ENCODE peak calls at places on chromosome 17, in four cellular contexts. B is GM23248, N is MM.1S, S is neural progenitor cell. Q is an unnamed sample.

GRCh38 chr17:64406321-64407200 is 15.9 kb upstream of the PECAM1 start:
- DNase-seq in N (peak; percentile 15), S (peak; percentile 33), B (peak; percentile 42), Q (peak; percentile 88)

GRCh38 chr17:39529455-39529854 is 68.2 kb downstream of the CDK12 start:
- DNase-seq in N (no peak), B (no peak), S (no peak), Q (no peak)

GRCh38 chr17:44921122-44921882 is 6.0 kb upstream of the GFAP start:
- DNase-seq in N (no peak), S (peak; percentile 76), B (no peak), Q (no peak)

GRCh38 chr17:28970879-28971278 is 19.6 kb upstream of the PHF12 start:
- DNase-seq in B (no peak), S (no peak), N (no peak), Q (no peak)

GRCh38 chr17:33452797-33453196 is 159.7 kb upstream of the ASIC2 start:
- DNase-seq in N (no peak), B (no peak), S (no peak), Q (no peak)

GRCh38 chr17:6853764-6854442 is 22.4 kb upstream of the TEKT1 start:
- DNase-seq in B (no peak), S (peak; percentile 52), N (peak; percentile 83), Q (peak; percentile 80)

GRCh38 chr17:7174603-7175362 is 4.4 kb downstream of the ASGR1 start:
- DNase-seq in S (no peak), B (no peak), N (no peak), Q (no peak)

GRCh38 chr17:38911081-38911730 is 14.2 kb upstream of the LASP1NB start:
- DNase-seq in N (no peak), B (no peak), S (no peak), Q (no peak)

GRCh38 chr17:45332989-45333701 is 16.3 kb upstream of the MAP3K14 start:
- DNase-seq in N (no peak), B (peak; percentile 43), S (no peak), Q (peak; percentile 69)

GRCh38 chr17:21352981-21353265 is 23.2 kb upstream of the KCNJ12 start:
- DNase-seq in B (no peak), S (no peak), N (no peak), Q (no peak)

GRCh38 chr17:67680445-67681224 is 37.1 kb upstream of the NOL11 start:
- DNase-seq in S (no peak), B (no peak), N (no peak), Q (peak; percentile 25)

GRCh38 chr17:39236383-39236927 is 10.7 kb upstream of the STAC2 start:
- DNase-seq in B (no peak), N (no peak), S (no peak), Q (no peak)

GRCh38 chr17:6496116-6496481 is 51.8 kb downstream of the PIMREG start:
- DNase-seq in N (peak; percentile 67), S (peak; percentile 63), B (no peak), Q (peak; percentile 77)

GRCh38 chr17:20289984-20290383 is 177.4 kb downstream of the LGALS9B start:
- DNase-seq in N (no peak), B (no peak), S (no peak), Q (no peak)

GRCh38 chr17:42288985-42289862 is 926 bp downstream of the STAT5A start:
- DNase-seq in S (no peak), B (no peak), N (no peak), Q (no peak)

GRCh38 chr17:27339836-27340550 is 46.1 kb downstream of the WSB1 start:
- DNase-seq in S (no peak), B (peak; percentile 46), N (no peak), Q (no peak)

GRCh38 chr17:65794572-65794971 is 233.1 kb upstream of the AXIN2 start:
- DNase-seq in S (peak; percentile 45), N (peak; percentile 37), B (peak; percentile 41), Q (peak; percentile 16)

GRCh38 chr17:57459286-57459915 is 203.1 kb downstream of the MSI2 start:
- DNase-seq in S (no peak), B (peak; percentile 60), N (no peak), Q (no peak)

GRCh38 chr17:58377661-58378060 is 25.7 kb upstream of the SUPT4H1 start:
- DNase-seq in N (no peak), S (no peak), B (no peak), Q (no peak)

GRCh38 chr17:62791235-62792121 is 16.6 kb downstream of the MARCHF10 start:
- DNase-seq in B (peak; percentile 88), S (no peak), N (no peak), Q (no peak)

GRCh38 chr17:66525338-66525737 is 222.9 kb downstream of the PRKCA start:
- DNase-seq in B (no peak), S (no peak), N (no peak), Q (no peak)

GRCh38 chr17:66920965-66921364 is 43.5 kb upstream of the CACNG4 start:
- DNase-seq in N (no peak), B (peak; percentile 26), S (no peak), Q (no peak)

GRCh38 chr17:10357768-10358167 is 15.0 kb downstream of the MYH13 start:
- DNase-seq in N (peak; percentile 10), S (peak; percentile 52), B (peak; percentile 7), Q (peak; percentile 20)

GRCh38 chr17:59757043-59757824 is 49.8 kb downstream of the VMP1 start:
- DNase-seq in S (no peak), B (peak; percentile 7), N (no peak), Q (no peak)

GRCh38 chr17:43171761-43172487 is 910 bp downstream of the NBR1 start:
- DNase-seq in S (peak; percentile 8), B (peak; percentile 94), N (peak; percentile 11), Q (peak; percentile 33)

GRCh38 chr17:41483991-41484826 is 3.3 kb upstream of the KRT35 start:
- DNase-seq in N (no peak), B (no peak), S (no peak), Q (no peak)

GRCh38 chr17:72516772-72517399 is 396.1 kb downstream of the SOX9 start:
- DNase-seq in B (peak; percentile 12), S (peak; percentile 48), N (no peak), Q (no peak)

GRCh38 chr17:13010959-13011358 is 6.9 kb downstream of the ELAC2 start:
- DNase-seq in B (no peak), S (no peak), N (no peak), Q (no peak)

GRCh38 chr17:63151981-63152523 is 186.0 kb downstream of the TANC2 start:
- DNase-seq in B (peak; percentile 57), N (no peak), S (peak; percentile 36), Q (no peak)

GRCh38 chr17:81064746-81065475 is 30.0 kb downstream of the BAIAP2 start:
- DNase-seq in N (no peak), S (peak; percentile 72), B (peak; percentile 88), Q (no peak)

GRCh38 chr17:55063857-55064485 is 95.4 kb downstream of the STXBP4 start:
- DNase-seq in S (no peak), N (no peak), B (no peak), Q (no peak)

GRCh38 chr17:48671697-48672171 is 45.6 kb upstream of the HOXB9 start:
- DNase-seq in N (peak; percentile 63), S (peak; percentile 80), B (peak; percentile 87), Q (peak; percentile 38)

GRCh38 chr17:2438823-2439222 is 38.0 kb upstream of the MNT start:
- DNase-seq in B (peak; percentile 50), S (no peak), N (no peak), Q (no peak)

GRCh38 chr17:44878627-44879221 is 20.5 kb downstream of the EFTUD2 start:
- DNase-seq in B (peak; percentile 64), N (peak; percentile 53), S (peak; percentile 52), Q (peak; percentile 50)

GRCh38 chr17:79545251-79546005 is 65.4 kb downstream of the RBFOX3 start:
- DNase-seq in N (no peak), S (no peak), B (no peak), Q (no peak)

GRCh38 chr17:81090361-81091133 is 55.6 kb downstream of the BAIAP2 start:
- DNase-seq in B (peak; percentile 63), N (no peak), S (peak; percentile 57), Q (peak; percentile 50)

GRCh38 chr17:29176500-29177351 is 3.5 kb downstream of the MYO18A start:
- DNase-seq in S (peak; percentile 74), N (peak; percentile 88), B (peak; percentile 65), Q (peak; percentile 78)

DNA sequence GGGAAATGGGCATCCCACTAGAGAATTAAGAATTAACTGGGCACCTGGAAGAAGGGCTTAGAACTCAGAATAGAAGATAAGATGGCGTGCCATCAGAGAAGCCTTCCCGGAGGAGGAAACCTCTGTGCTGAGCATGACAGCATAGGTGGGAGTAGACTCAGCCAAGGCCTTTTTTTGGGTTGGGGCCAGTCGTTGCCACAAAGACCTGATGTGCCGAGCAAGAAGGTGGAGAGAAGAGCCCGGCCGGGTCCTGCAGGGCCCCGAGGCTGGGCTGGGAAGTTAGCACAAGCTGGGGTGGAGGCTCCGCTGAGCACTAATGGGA is 1.1 kb upstream of the RAB11FIP4 start:
- DNase-seq in N (no peak), S (no peak), B (no peak), Q (no peak)
- TF ChIP-seq EZH2phosphoT487 in N (no peak), S (no peak), B (no peak), Q (no peak)

GRCh38 chr17:9022553-9023388 is 1.5 kb downstream of the NTN1 start:
- DNase-seq in B (peak; percentile 55), N (no peak), S (peak; percentile 68), Q (no peak)
- TF ChIP-seq EZH2phosphoT487 in B (no peak), N (no peak), S (peak; percentile 99), Q (no peak)

DNA sequence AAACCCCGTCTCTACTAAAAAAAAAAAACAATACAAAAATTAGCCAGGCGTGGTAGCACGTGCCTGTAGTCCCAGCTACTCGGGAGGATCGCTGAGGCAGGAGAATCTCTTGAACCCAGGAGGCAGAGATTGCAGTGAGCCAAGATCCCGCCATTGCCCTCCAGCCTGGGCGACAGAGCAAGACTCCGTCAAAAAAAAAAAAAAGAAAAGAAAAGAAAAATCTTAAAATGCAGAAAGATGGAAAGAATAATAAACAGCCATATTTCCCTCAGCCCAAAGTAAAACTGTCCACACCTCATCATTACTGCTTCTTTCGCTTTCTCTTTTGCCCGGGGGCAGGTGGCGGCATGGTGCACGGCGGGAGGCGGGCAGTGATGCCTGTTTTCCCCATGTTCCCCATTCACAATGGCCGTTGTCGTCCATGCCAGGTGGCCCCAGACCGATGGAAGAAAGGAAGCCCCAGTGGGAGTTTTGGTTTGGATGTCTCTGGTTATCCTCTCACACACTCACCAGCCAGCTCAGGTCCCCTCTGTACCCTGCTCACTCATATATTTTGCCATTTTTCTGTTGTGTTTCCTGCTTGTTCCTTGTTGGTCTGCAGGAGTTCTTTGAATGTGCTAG is 37.0 kb upstream of the PEMT start:
- DNase-seq in B (peak; percentile 30), S (no peak), N (peak; percentile 67), Q (peak; percentile 16)
- TF ChIP-seq EZH2phosphoT487 in B (no peak), S (no peak), N (no peak), Q (no peak)

DNA sequence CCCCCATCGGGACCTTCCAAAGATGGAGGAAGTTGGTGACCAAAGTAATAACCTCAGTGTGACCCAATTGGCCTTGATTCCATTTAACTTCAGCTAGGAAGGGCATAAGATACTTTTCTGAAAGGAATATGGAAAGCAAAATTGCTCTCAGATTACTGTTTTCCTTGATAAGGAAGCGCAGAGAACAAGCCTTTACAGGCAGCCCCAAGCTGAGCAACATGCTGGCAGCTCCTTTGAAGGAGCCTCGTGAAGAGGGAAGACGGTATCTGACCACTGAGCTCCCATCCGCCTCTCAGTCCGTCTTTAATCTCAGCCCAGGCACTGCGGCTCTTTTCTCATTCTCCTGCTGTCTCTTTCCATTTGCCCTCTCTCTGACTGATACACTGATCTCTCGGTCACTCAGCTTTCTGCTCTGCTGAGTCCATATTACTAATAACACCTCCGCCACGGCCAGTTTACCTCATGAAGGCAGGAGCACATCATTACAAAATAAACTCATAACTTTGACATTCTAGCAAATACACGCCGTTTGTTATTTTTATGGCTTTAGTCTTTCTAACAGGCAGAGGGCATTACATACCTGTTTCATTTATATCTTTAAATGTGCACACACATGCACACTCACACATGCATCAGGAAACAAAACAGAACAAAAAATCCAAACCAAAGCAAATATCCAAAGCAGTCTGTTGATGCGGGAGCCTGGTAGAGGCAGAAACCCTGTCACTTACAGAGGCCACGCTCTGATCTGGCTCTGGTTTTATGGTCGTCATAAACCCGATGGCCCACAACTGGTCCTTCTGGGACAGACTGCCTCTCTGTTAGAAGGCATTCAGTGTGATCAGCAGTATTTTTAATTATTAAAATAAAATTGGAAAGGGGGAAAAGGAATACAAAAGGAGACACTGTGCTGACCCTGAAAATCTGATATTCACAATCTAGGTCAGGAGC is 183.2 kb downstream of the AATF start:
- DNase-seq in S (peak; percentile 29), B (no peak), N (no peak), Q (no peak)
- TF ChIP-seq EZH2phosphoT487 in S (no peak), B (no peak), N (no peak), Q (no peak)

Q was measured in OCI-LY7.